ENCODE peak calls at places on chromosomes 3 and 15, in seven cellular contexts. One of them, this sample, is unnamed.

GRCh38 chr3:10957976-10958749 is 34.4 kb upstream of the SLC6A1 start:
- DNase-seq in B cell: no peak
- DNase-seq in putamen: no peak
- DNase-seq in foreskin melanocyte: no peak
- DNase-seq in cardiac muscle cell: peak
- DNase-seq in NCI-H1417: no peak
- DNase-seq in posterior cingulate gyrus: peak
- DNase-seq in this sample: peak

GRCh38 chr3:196138464-196138863 is 56.6 kb upstream of the TFRC start:
- DNase-seq in B cell: no peak
- DNase-seq in posterior cingulate gyrus: no peak
- DNase-seq in foreskin melanocyte: no peak
- DNase-seq in cardiac muscle cell: peak
- DNase-seq in NCI-H1417: no peak
- DNase-seq in putamen: no peak
- DNase-seq in this sample: no peak

GRCh38 chr3:26964313-26964712 is 341.7 kb downstream of the LRRC3B start:
- DNase-seq in putamen: no peak
- DNase-seq in posterior cingulate gyrus: no peak
- DNase-seq in B cell: no peak
- DNase-seq in cardiac muscle cell: no peak
- DNase-seq in NCI-H1417: no peak
- DNase-seq in foreskin melanocyte: no peak
- DNase-seq in this sample: no peak

GRCh38 chr15:57236561-57237281 is 139.6 kb upstream of the CGNL1 start:
- DNase-seq in foreskin melanocyte: no peak
- DNase-seq in posterior cingulate gyrus: no peak
- DNase-seq in cardiac muscle cell: no peak
- DNase-seq in NCI-H1417: peak
- DNase-seq in B cell: no peak
- DNase-seq in putamen: no peak
- DNase-seq in this sample: no peak

GRCh38 chr15:87777054-87777498 is 479.5 kb downstream of the NTRK3 start:
- DNase-seq in NCI-H1417: no peak
- DNase-seq in foreskin melanocyte: peak
- DNase-seq in cardiac muscle cell: peak
- DNase-seq in posterior cingulate gyrus: no peak
- DNase-seq in putamen: peak
- DNase-seq in B cell: no peak
- DNase-seq in this sample: peak

GRCh38 chr15:48781481-48782081 is 29.3 kb downstream of the CEP152 start:
- DNase-seq in NCI-H1417: no peak
- DNase-seq in foreskin melanocyte: no peak
- DNase-seq in B cell: no peak
- DNase-seq in posterior cingulate gyrus: no peak
- DNase-seq in cardiac muscle cell: no peak
- DNase-seq in putamen: no peak
- DNase-seq in this sample: no peak

GRCh38 chr3:71858493-71859127 is 73.7 kb upstream of the PROK2 start:
- DNase-seq in posterior cingulate gyrus: no peak
- DNase-seq in cardiac muscle cell: no peak
- DNase-seq in B cell: no peak
- DNase-seq in foreskin melanocyte: no peak
- DNase-seq in putamen: no peak
- DNase-seq in NCI-H1417: no peak
- DNase-seq in this sample: no peak

GRCh38 chr3:121926380-121926779 is 32.2 kb downstream of the SLC15A2 start:
- DNase-seq in B cell: no peak
- DNase-seq in cardiac muscle cell: no peak
- DNase-seq in NCI-H1417: no peak
- DNase-seq in posterior cingulate gyrus: no peak
- DNase-seq in putamen: no peak
- DNase-seq in foreskin melanocyte: no peak
- DNase-seq in this sample: no peak

GRCh38 chr15:94793641-94794040 is 562.3 kb downstream of the MCTP2 start:
- DNase-seq in NCI-H1417: peak
- DNase-seq in posterior cingulate gyrus: no peak
- DNase-seq in B cell: no peak
- DNase-seq in putamen: no peak
- DNase-seq in foreskin melanocyte: no peak
- DNase-seq in cardiac muscle cell: no peak
- DNase-seq in this sample: peak

GRCh38 chr3:40458473-40458872 is 1.3 kb downstream of the RPL14 start:
- DNase-seq in cardiac muscle cell: no peak
- DNase-seq in posterior cingulate gyrus: no peak
- DNase-seq in putamen: no peak
- DNase-seq in B cell: no peak
- DNase-seq in NCI-H1417: no peak
- DNase-seq in foreskin melanocyte: no peak
- DNase-seq in this sample: no peak

GRCh38 chr15:36831125-36831914 is 251.9 kb downstream of the CDIN1 start:
- DNase-seq in B cell: no peak
- DNase-seq in putamen: no peak
- DNase-seq in cardiac muscle cell: no peak
- DNase-seq in NCI-H1417: no peak
- DNase-seq in posterior cingulate gyrus: no peak
- DNase-seq in foreskin melanocyte: no peak
- DNase-seq in this sample: no peak

GRCh38 chr3:45592830-45593707 is 1.5 kb upstream of the LIMD1 start:
- DNase-seq in foreskin melanocyte: peak
- DNase-seq in cardiac muscle cell: peak
- DNase-seq in posterior cingulate gyrus: peak
- DNase-seq in B cell: peak
- DNase-seq in NCI-H1417: peak
- DNase-seq in putamen: peak
- DNase-seq in this sample: peak

GRCh38 chr3:127214990-127215389 is 22.1 kb downstream of the PRR23E start:
- DNase-seq in cardiac muscle cell: peak
- DNase-seq in putamen: no peak
- DNase-seq in NCI-H1417: no peak
- DNase-seq in posterior cingulate gyrus: no peak
- DNase-seq in B cell: no peak
- DNase-seq in foreskin melanocyte: no peak
- DNase-seq in this sample: no peak

GRCh38 chr3:9422712-9423424 is 25.5 kb downstream of the SETD5 start:
- DNase-seq in NCI-H1417: peak
- DNase-seq in B cell: peak
- DNase-seq in cardiac muscle cell: peak
- DNase-seq in posterior cingulate gyrus: peak
- DNase-seq in foreskin melanocyte: peak
- DNase-seq in putamen: peak
- DNase-seq in this sample: peak

GRCh38 chr3:160707187-160707789 is 30.3 kb downstream of the ARL14 start:
- DNase-seq in putamen: peak
- DNase-seq in NCI-H1417: peak
- DNase-seq in cardiac muscle cell: peak
- DNase-seq in foreskin melanocyte: peak
- DNase-seq in posterior cingulate gyrus: peak
- DNase-seq in B cell: peak
- DNase-seq in this sample: peak

GRCh38 chr3:187955076-187955952 is 198.6 kb upstream of the LPP start:
- DNase-seq in foreskin melanocyte: no peak
- DNase-seq in cardiac muscle cell: peak
- DNase-seq in B cell: no peak
- DNase-seq in posterior cingulate gyrus: no peak
- DNase-seq in NCI-H1417: no peak
- DNase-seq in putamen: no peak
- DNase-seq in this sample: no peak

GRCh38 chr3:107690522-107691138 is 167.9 kb downstream of the BBX start:
- DNase-seq in cardiac muscle cell: peak
- DNase-seq in B cell: peak
- DNase-seq in foreskin melanocyte: peak
- DNase-seq in posterior cingulate gyrus: no peak
- DNase-seq in NCI-H1417: peak
- DNase-seq in putamen: peak
- DNase-seq in this sample: no peak

GRCh38 chr15:66768984-66769383 is 66.9 kb downstream of the SMAD6 start:
- DNase-seq in NCI-H1417: no peak
- DNase-seq in B cell: no peak
- DNase-seq in posterior cingulate gyrus: no peak
- DNase-seq in putamen: no peak
- DNase-seq in cardiac muscle cell: no peak
- DNase-seq in foreskin melanocyte: no peak
- DNase-seq in this sample: no peak

GRCh38 chr3:164094546-164094945 is 983.8 kb downstream of the SI start:
- DNase-seq in posterior cingulate gyrus: no peak
- DNase-seq in putamen: no peak
- DNase-seq in foreskin melanocyte: no peak
- DNase-seq in B cell: no peak
- DNase-seq in cardiac muscle cell: no peak
- DNase-seq in NCI-H1417: no peak
- DNase-seq in this sample: no peak

GRCh38 chr15:93825721-93826120 is 405.6 kb upstream of the MCTP2 start:
- DNase-seq in cardiac muscle cell: no peak
- DNase-seq in B cell: no peak
- DNase-seq in posterior cingulate gyrus: no peak
- DNase-seq in putamen: no peak
- DNase-seq in NCI-H1417: no peak
- DNase-seq in foreskin melanocyte: no peak
- DNase-seq in this sample: no peak

GRCh38 chr15:95760508-95760907 is 570.0 kb upstream of the NR2F2 start:
- DNase-seq in B cell: no peak
- DNase-seq in foreskin melanocyte: no peak
- DNase-seq in cardiac muscle cell: peak
- DNase-seq in posterior cingulate gyrus: no peak
- DNase-seq in putamen: no peak
- DNase-seq in NCI-H1417: peak
- DNase-seq in this sample: peak

GRCh38 chr3:31421280-31422048 is 111.3 kb upstream of the STT3B start:
- DNase-seq in putamen: no peak
- DNase-seq in foreskin melanocyte: no peak
- DNase-seq in cardiac muscle cell: no peak
- DNase-seq in NCI-H1417: no peak
- DNase-seq in posterior cingulate gyrus: no peak
- DNase-seq in B cell: no peak
- DNase-seq in this sample: no peak

GRCh38 chr3:120348981-120349818 is at the start of gene LRRC58:
- DNase-seq in putamen: peak
- DNase-seq in B cell: peak
- DNase-seq in posterior cingulate gyrus: peak
- DNase-seq in cardiac muscle cell: peak
- DNase-seq in NCI-H1417: peak
- DNase-seq in foreskin melanocyte: peak
- DNase-seq in this sample: peak

GRCh38 chr3:59192473-59192872 is 142.6 kb upstream of the CFAP20DC start:
- DNase-seq in posterior cingulate gyrus: no peak
- DNase-seq in foreskin melanocyte: no peak
- DNase-seq in B cell: no peak
- DNase-seq in putamen: no peak
- DNase-seq in cardiac muscle cell: peak
- DNase-seq in NCI-H1417: no peak
- DNase-seq in this sample: no peak

GRCh38 chr15:70140543-70141375 is 43.0 kb upstream of the TLE3 start:
- DNase-seq in posterior cingulate gyrus: no peak
- DNase-seq in B cell: peak
- DNase-seq in putamen: no peak
- DNase-seq in cardiac muscle cell: peak
- DNase-seq in NCI-H1417: no peak
- DNase-seq in foreskin melanocyte: no peak
- DNase-seq in this sample: no peak

GRCh38 chr3:57169872-57170623 is 4.9 kb upstream of the IL17RD start:
- DNase-seq in foreskin melanocyte: peak
- DNase-seq in posterior cingulate gyrus: peak
- DNase-seq in B cell: peak
- DNase-seq in cardiac muscle cell: peak
- DNase-seq in NCI-H1417: peak
- DNase-seq in putamen: peak
- DNase-seq in this sample: peak

GRCh38 chr15:50767332-50767861 is 1.9 kb upstream of the SPPL2A start:
- DNase-seq in posterior cingulate gyrus: no peak
- DNase-seq in cardiac muscle cell: no peak
- DNase-seq in NCI-H1417: no peak
- DNase-seq in putamen: no peak
- DNase-seq in foreskin melanocyte: no peak
- DNase-seq in B cell: no peak
- DNase-seq in this sample: no peak